ENCODE peak calls at places on chromosomes 16 and 17, in seven cellular contexts. One of them, this sample, is unnamed.
A peak's percentile ranks its signal among the peaks of the same experiment; 100 is the strongest.

GRCh38 chr16:47375423-47375822 is 85.4 kb downstream of the ITFG1 start:
- DNase-seq in osteocyte: no peak
- DNase-seq in T-helper 2 cell: no peak
- DNase-seq in hypothalamus: no peak
- DNase-seq in activated CD4-positive, alpha-beta T cell treated with anti-CD3 and anti-CD28 coated beads, Interleukin-2, amount 10 ng/mL, durations not matched to agents 7 days and 5 days: no peak
- DNase-seq in LNCaP clone FGC: no peak
- DNase-seq in HTR-8/SVneo: no peak
- DNase-seq in this sample: no peak

GRCh38 chr17:80872999-80873951 is 118.4 kb upstream of the CHMP6 start:
- DNase-seq in osteocyte: no peak
- DNase-seq in LNCaP clone FGC: no peak
- DNase-seq in activated CD4-positive, alpha-beta T cell treated with anti-CD3 and anti-CD28 coated beads, Interleukin-2, amount 10 ng/mL, durations not matched to agents 7 days and 5 days: no peak
- DNase-seq in hypothalamus: no peak
- DNase-seq in T-helper 2 cell: no peak
- DNase-seq in HTR-8/SVneo: no peak
- DNase-seq in this sample: no peak

GRCh38 chr17:66331038-66331816 is 28.8 kb downstream of the PRKCA start:
- DNase-seq in HTR-8/SVneo: no peak
- DNase-seq in activated CD4-positive, alpha-beta T cell treated with anti-CD3 and anti-CD28 coated beads, Interleukin-2, amount 10 ng/mL, durations not matched to agents 7 days and 5 days: peak; percentile 55
- DNase-seq in osteocyte: no peak
- DNase-seq in hypothalamus: no peak
- DNase-seq in T-helper 2 cell: peak; percentile 18
- DNase-seq in LNCaP clone FGC: no peak
- DNase-seq in this sample: no peak

GRCh38 chr16:17817260-17817659 is 346.5 kb upstream of the XYLT1 start:
- DNase-seq in activated CD4-positive, alpha-beta T cell treated with anti-CD3 and anti-CD28 coated beads, Interleukin-2, amount 10 ng/mL, durations not matched to agents 7 days and 5 days: no peak
- DNase-seq in osteocyte: no peak
- DNase-seq in LNCaP clone FGC: no peak
- DNase-seq in HTR-8/SVneo: no peak
- DNase-seq in hypothalamus: no peak
- DNase-seq in T-helper 2 cell: no peak
- DNase-seq in this sample: no peak

GRCh38 chr16:30748634-30749445 is 615 bp downstream of the PHKG2 start:
- DNase-seq in activated CD4-positive, alpha-beta T cell treated with anti-CD3 and anti-CD28 coated beads, Interleukin-2, amount 10 ng/mL, durations not matched to agents 7 days and 5 days: peak; percentile 29
- DNase-seq in osteocyte: no peak
- DNase-seq in hypothalamus: no peak
- DNase-seq in T-helper 2 cell: no peak
- DNase-seq in HTR-8/SVneo: no peak
- DNase-seq in LNCaP clone FGC: no peak
- DNase-seq in this sample: no peak

GRCh38 chr17:15649861-15650391 is 30.4 kb upstream of the FBXW10B start:
- DNase-seq in hypothalamus: no peak
- DNase-seq in activated CD4-positive, alpha-beta T cell treated with anti-CD3 and anti-CD28 coated beads, Interleukin-2, amount 10 ng/mL, durations not matched to agents 7 days and 5 days: no peak
- DNase-seq in HTR-8/SVneo: no peak
- DNase-seq in T-helper 2 cell: no peak
- DNase-seq in osteocyte: no peak
- DNase-seq in LNCaP clone FGC: peak; percentile 28
- DNase-seq in this sample: peak; percentile 32

GRCh38 chr17:81931189-81931556 is 3.6 kb upstream of the MAFG start:
- DNase-seq in activated CD4-positive, alpha-beta T cell treated with anti-CD3 and anti-CD28 coated beads, Interleukin-2, amount 10 ng/mL, durations not matched to agents 7 days and 5 days: no peak
- DNase-seq in hypothalamus: no peak
- DNase-seq in HTR-8/SVneo: no peak
- DNase-seq in T-helper 2 cell: no peak
- DNase-seq in osteocyte: no peak
- DNase-seq in LNCaP clone FGC: no peak
- DNase-seq in this sample: no peak

GRCh38 chr17:17406225-17406624 is 70.6 kb upstream of the MED9 start:
- DNase-seq in HTR-8/SVneo: no peak
- DNase-seq in osteocyte: no peak
- DNase-seq in LNCaP clone FGC: peak; percentile 50
- DNase-seq in hypothalamus: no peak
- DNase-seq in T-helper 2 cell: no peak
- DNase-seq in activated CD4-positive, alpha-beta T cell treated with anti-CD3 and anti-CD28 coated beads, Interleukin-2, amount 10 ng/mL, durations not matched to agents 7 days and 5 days: no peak
- DNase-seq in this sample: no peak

GRCh38 chr17:1173456-1174370 is 6.1 kb downstream of the ABR start:
- DNase-seq in LNCaP clone FGC: no peak
- DNase-seq in activated CD4-positive, alpha-beta T cell treated with anti-CD3 and anti-CD28 coated beads, Interleukin-2, amount 10 ng/mL, durations not matched to agents 7 days and 5 days: no peak
- DNase-seq in hypothalamus: no peak
- DNase-seq in osteocyte: no peak
- DNase-seq in HTR-8/SVneo: no peak
- DNase-seq in T-helper 2 cell: no peak
- DNase-seq in this sample: no peak

GRCh38 chr16:11949527-11949926 is 7.7 kb upstream of the NPIPB2 start:
- DNase-seq in LNCaP clone FGC: no peak
- DNase-seq in osteocyte: no peak
- DNase-seq in T-helper 2 cell: no peak
- DNase-seq in HTR-8/SVneo: peak; percentile 59
- DNase-seq in hypothalamus: no peak
- DNase-seq in activated CD4-positive, alpha-beta T cell treated with anti-CD3 and anti-CD28 coated beads, Interleukin-2, amount 10 ng/mL, durations not matched to agents 7 days and 5 days: peak; percentile 22
- DNase-seq in this sample: peak; percentile 28

GRCh38 chr17:50064253-50064991 is 8.5 kb downstream of the ITGA3 start:
- DNase-seq in activated CD4-positive, alpha-beta T cell treated with anti-CD3 and anti-CD28 coated beads, Interleukin-2, amount 10 ng/mL, durations not matched to agents 7 days and 5 days: no peak
- DNase-seq in LNCaP clone FGC: no peak
- DNase-seq in hypothalamus: no peak
- DNase-seq in T-helper 2 cell: no peak
- DNase-seq in HTR-8/SVneo: peak; percentile 93
- DNase-seq in osteocyte: peak; percentile 89
- DNase-seq in this sample: no peak

GRCh38 chr16:12158428-12158827 is 181.9 kb downstream of the SNX29 start:
- DNase-seq in osteocyte: no peak
- DNase-seq in hypothalamus: no peak
- DNase-seq in LNCaP clone FGC: no peak
- DNase-seq in activated CD4-positive, alpha-beta T cell treated with anti-CD3 and anti-CD28 coated beads, Interleukin-2, amount 10 ng/mL, durations not matched to agents 7 days and 5 days: no peak
- DNase-seq in HTR-8/SVneo: no peak
- DNase-seq in T-helper 2 cell: no peak
- DNase-seq in this sample: no peak

GRCh38 chr16:24046442-24046841 is 209.7 kb upstream of the CACNG3 start:
- DNase-seq in T-helper 2 cell: no peak
- DNase-seq in activated CD4-positive, alpha-beta T cell treated with anti-CD3 and anti-CD28 coated beads, Interleukin-2, amount 10 ng/mL, durations not matched to agents 7 days and 5 days: no peak
- DNase-seq in hypothalamus: no peak
- DNase-seq in LNCaP clone FGC: no peak
- DNase-seq in HTR-8/SVneo: no peak
- DNase-seq in osteocyte: no peak
- DNase-seq in this sample: no peak

GRCh38 chr17:10149573-10150399 is 48.6 kb downstream of the GAS7 start:
- DNase-seq in activated CD4-positive, alpha-beta T cell treated with anti-CD3 and anti-CD28 coated beads, Interleukin-2, amount 10 ng/mL, durations not matched to agents 7 days and 5 days: peak; percentile 16
- DNase-seq in HTR-8/SVneo: peak; percentile 63
- DNase-seq in osteocyte: no peak
- DNase-seq in hypothalamus: no peak
- DNase-seq in LNCaP clone FGC: no peak
- DNase-seq in T-helper 2 cell: peak; percentile 46
- DNase-seq in this sample: no peak

This sample was measured in NCI-H510A treated with DMSO at 0.1 percent for 48 hours.